ENCODE peak calls at places on chromosomes 16 and 17, in ten cellular contexts. D is CD8-positive, alpha-beta T cell; O is adipocyte; I is body of pancreas; C is upper lobe of right lung; R is naive thymus-derived CD4-positive, alpha-beta T cell; E is colonic mucosa; L is thyroid gland; G is spleen; W is GM23338. U is an unnamed sample. For H3K4me1, the result is how much of the 10 kb centered on the place peaks cover.

GRCh38 chr17:2901582-2901981 is 105.3 kb downstream of the RAP1GAP2 start:
- DNase-seq in D (no peak), O (no peak), I (peak), C (no peak), R (no peak), E (no peak), L (no peak), G (no peak), W (no peak), U (no peak)

GRCh38 chr16:67296422-67296821 is 17.1 kb downstream of the PLEKHG4 start:
- DNase-seq in D (no peak), O (peak), I (no peak), C (no peak), R (no peak), E (no peak), L (no peak), G (peak), W (no peak), U (no peak)

GRCh38 chr16:12207939-12208338 is 231.4 kb downstream of the SNX29 start:
- DNase-seq in D (no peak), O (no peak), I (no peak), C (no peak), R (no peak), E (no peak), L (no peak), G (no peak), W (peak), U (no peak)

GRCh38 chr16:71474864-71475263 is 12.8 kb upstream of the ZNF23 start:
- DNase-seq in D (no peak), O (peak), I (no peak), C (no peak), R (no peak), E (no peak), L (no peak), G (no peak), W (no peak), U (no peak)

GRCh38 chr16:12661656-12662172 is 142.0 kb downstream of the CPPED1 start:
- DNase-seq in D (no peak), O (peak), I (no peak), C (no peak), R (no peak), E (peak), L (peak), G (no peak), W (peak), U (no peak)

GRCh38 chr17:61405686-61406542 is 6.3 kb downstream of the TBX2 start:
- DNase-seq in D (no peak), O (peak), I (no peak), C (peak), R (no peak), E (no peak), L (no peak), G (no peak), W (peak), U (no peak)

GRCh38 chr17:51516924-51517323 is 256.6 kb downstream of the UTP18 start:
- DNase-seq in D (no peak), O (no peak), I (no peak), C (no peak), R (no peak), E (no peak), L (no peak), G (no peak), W (no peak), U (no peak)

GRCh38 chr16:70156207-70156978 is 17.2 kb upstream of the CLEC18C start:
- DNase-seq in D (peak), O (no peak), I (no peak), C (no peak), R (no peak), E (no peak), L (no peak), G (peak), W (no peak), U (no peak)

GRCh38 chr16:29849505-29849904 is 13.5 kb downstream of the CDIPT start:
- DNase-seq in D (no peak), O (no peak), I (no peak), C (no peak), R (no peak), E (no peak), L (peak), G (no peak), W (peak), U (no peak)

GRCh38 chr16:83305092-83305491 is 502.7 kb upstream of the HSBP1 start:
- DNase-seq in D (no peak), O (peak), I (no peak), C (no peak), R (no peak), E (no peak), L (no peak), G (no peak), W (no peak), U (no peak)

GRCh38 chr17:44004761-44005526 is 522 bp downstream of the NAGS start:
- DNase-seq in D (no peak), O (no peak), I (no peak), C (peak), R (no peak), E (peak), L (peak), G (peak), W (peak), U (peak)

GRCh38 chr17:31550389-31551056 is 159.0 kb downstream of the RAB11FIP4 start:
- DNase-seq in D (no peak), O (no peak), I (no peak), C (no peak), R (no peak), E (peak), L (peak), G (no peak), W (no peak), U (no peak)

GRCh38 chr17:64386412-64387144 is 4.1 kb downstream of the PECAM1 start:
- DNase-seq in D (no peak), O (no peak), I (no peak), C (peak), R (no peak), E (no peak), L (no peak), G (peak), W (no peak), U (no peak)

GRCh38 chr17:18235743-18236256 is 10.4 kb downstream of the LLGL1 start:
- DNase-seq in D (no peak), O (peak), I (no peak), C (no peak), R (no peak), E (no peak), L (no peak), G (no peak), W (no peak), U (peak)

GRCh38 chr17:42275527-42276358 is 448 bp downstream of the STAT5B start:
- DNase-seq in D (peak), O (peak), I (no peak), C (no peak), R (peak), E (peak), L (peak), G (peak), W (peak), U (peak)

GRCh38 chr16:4894276-4895150 is 42.4 kb downstream of the PPL start:
- DNase-seq in D (no peak), O (no peak), I (no peak), C (no peak), R (no peak), E (no peak), L (no peak), G (no peak), W (peak), U (no peak)

DNA sequence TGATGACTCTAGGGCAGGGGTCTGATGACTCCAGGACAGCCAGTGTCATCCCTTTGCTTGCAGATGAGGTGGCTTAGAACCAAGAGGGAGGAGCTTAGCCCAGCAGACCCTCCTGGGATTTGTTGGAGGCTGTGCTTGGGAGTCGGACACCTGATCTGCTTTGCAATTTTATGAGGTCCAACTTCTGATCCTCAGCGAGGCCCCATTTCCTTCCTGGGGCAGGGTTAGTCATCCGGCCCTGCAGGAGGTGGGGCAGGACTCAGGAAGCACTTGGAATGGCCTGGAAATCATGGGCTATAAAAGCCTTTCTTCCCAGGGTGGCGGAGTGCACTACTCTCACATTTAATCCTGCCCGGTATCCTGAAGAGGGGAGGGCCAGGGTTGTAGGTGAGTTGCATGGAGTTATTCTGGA is 168.5 kb downstream of the MSI2 start:
- DNase-seq in D (no peak), O (no peak), I (no peak), C (peak), R (no peak), E (peak), L (no peak), G (peak), W (no peak), U (no peak)
- H3K4me1 ChIP-seq in D (under half), O (under half), I (under half), C (under half), R (under half), E (under half), L (under half), G (under half), W (under half), U (under half)

DNA sequence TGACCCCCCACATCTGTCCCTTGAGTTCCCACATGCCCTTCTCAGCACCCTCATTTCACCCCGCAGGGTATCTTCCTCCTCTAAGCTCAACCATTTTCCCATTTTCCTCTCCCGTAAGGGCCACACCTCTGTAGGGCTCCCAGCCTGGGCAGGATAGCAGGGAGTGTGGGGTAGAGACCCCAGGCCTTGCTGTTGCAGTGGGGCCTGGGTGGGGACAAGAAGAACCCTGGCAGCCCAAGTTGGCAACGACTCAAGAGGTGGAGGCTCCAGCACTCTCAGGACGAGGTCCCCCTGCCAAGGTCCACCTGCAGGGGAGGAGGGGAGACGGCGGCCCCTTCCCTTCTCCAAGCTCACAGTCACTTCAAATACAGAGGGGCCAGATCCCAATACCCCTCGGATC is 2.0 kb upstream of the TMEM92 start:
- DNase-seq in D (no peak), O (no peak), I (no peak), C (peak), R (no peak), E (no peak), L (no peak), G (peak), W (no peak), U (no peak)
- H3K4me1 ChIP-seq in D (under half), O (half or more), I (under half), C (under half), R (under half), E (under half), L (under half), G (under half), W (half or more), U (under half)

GRCh38 chr16:80794071-80794470 is 10.3 kb downstream of the CDYL2 start:
- DNase-seq in D (no peak), O (no peak), I (no peak), C (no peak), R (no peak), E (no peak), L (no peak), G (no peak), W (no peak), U (no peak)
- H3K4me1 ChIP-seq in D (under half), O (under half), I (under half), C (under half), R (under half), E (under half), L (under half), G (under half), W (under half), U (under half)

GRCh38 chr17:57484081-57484666 is 227.9 kb downstream of the MSI2 start:
- DNase-seq in D (no peak), O (peak), I (no peak), C (no peak), R (no peak), E (no peak), L (no peak), G (no peak), W (no peak), U (no peak)

GRCh38 chr17:57481901-57482300 is 225.6 kb downstream of the MSI2 start:
- DNase-seq in D (no peak), O (peak), I (no peak), C (no peak), R (no peak), E (no peak), L (no peak), G (no peak), W (no peak), U (no peak)

GRCh38 chr17:57480438-57481196 is 224.3 kb downstream of the MSI2 start:
- DNase-seq in D (no peak), O (peak), I (no peak), C (no peak), R (no peak), E (no peak), L (peak), G (no peak), W (no peak), U (no peak)

GRCh38 chr17:57484826-57485565 is 228.7 kb downstream of the MSI2 start:
- DNase-seq in D (no peak), O (no peak), I (no peak), C (no peak), R (no peak), E (no peak), L (peak), G (no peak), W (no peak), U (no peak)

DNA sequence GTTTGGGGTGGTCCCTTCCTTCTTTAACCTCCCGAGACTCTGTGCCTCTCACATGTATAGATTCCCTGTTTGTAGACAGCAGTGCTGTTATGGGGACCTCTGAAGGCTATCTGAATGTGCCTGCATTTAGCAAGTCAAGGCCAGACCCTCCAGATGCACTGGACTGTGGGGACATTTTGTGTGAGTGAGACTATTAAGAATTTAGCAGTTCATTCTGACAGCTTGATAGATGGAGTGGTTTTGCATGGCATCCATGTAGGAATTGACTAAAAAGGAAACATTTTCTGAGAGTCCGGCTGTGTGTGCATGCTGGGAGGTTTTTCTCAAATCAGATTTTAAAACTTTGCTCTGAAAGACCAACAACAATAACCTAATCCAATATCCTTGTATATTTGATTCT is 226.3 kb downstream of the MSI2 start:
- DNase-seq in D (no peak), O (no peak), I (no peak), C (no peak), R (no peak), E (no peak), L (no peak), G (no peak), W (no peak), U (no peak)
- H3K4me1 ChIP-seq in D (under half), O (under half), I (under half), C (under half), R (under half), E (under half), L (half or more), G (half or more), W (under half), U (under half)

GRCh38 chr17:81045590-81046095 is 10.7 kb downstream of the BAIAP2 start:
- DNase-seq in D (no peak), O (no peak), I (no peak), C (no peak), R (no peak), E (no peak), L (no peak), G (no peak), W (no peak), U (peak)
- H3K4me1 ChIP-seq in D (under half), O (under half), I (under half), C (half or more), R (under half), E (under half), L (half or more), G (half or more), W (under half), U (half or more)

GRCh38 chr17:78131172-78132085 is 858 bp downstream of the TMC8 start:
- DNase-seq in D (peak), O (no peak), I (no peak), C (peak), R (no peak), E (no peak), L (no peak), G (peak), W (no peak), U (peak)
- H3K4me1 ChIP-seq in D (half or more), O (under half), I (under half), C (under half), R (half or more), E (under half), L (half or more), G (half or more), W (under half), U (half or more)

DNA sequence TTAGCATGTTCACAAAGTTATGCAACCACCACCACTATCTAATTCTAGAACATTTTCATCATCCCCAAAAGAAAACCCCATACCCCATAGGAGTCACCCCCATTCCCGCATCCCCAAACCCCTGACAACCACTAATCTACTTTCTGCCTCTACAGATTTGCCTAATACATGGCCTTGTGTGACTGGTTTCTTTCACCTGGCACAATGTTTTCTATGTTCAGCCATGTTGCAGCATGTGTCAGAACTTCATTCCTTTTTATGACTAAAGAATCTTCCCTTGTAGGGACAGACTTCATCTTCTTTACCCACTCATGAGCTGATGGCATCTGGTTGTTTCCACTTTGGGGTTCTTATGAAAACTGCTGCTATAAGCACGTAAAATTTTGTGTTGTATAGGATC is 34.6 kb downstream of the CYTH1 start:
- DNase-seq in D (no peak), O (no peak), I (no peak), C (no peak), R (no peak), E (no peak), L (no peak), G (no peak), W (no peak), U (no peak)
- H3K4me1 ChIP-seq in D (half or more), O (under half), I (half or more), C (half or more), R (half or more), E (under half), L (half or more), G (half or more), W (under half), U (half or more)

GRCh38 chr17:59365383-59365981 is 34.0 kb downstream of the YPEL2 start:
- DNase-seq in D (peak), O (no peak), I (no peak), C (no peak), R (peak), E (no peak), L (peak), G (no peak), W (no peak), U (no peak)
- H3K4me1 ChIP-seq in D (half or more), O (half or more), I (half or more), C (half or more), R (half or more), E (under half), L (half or more), G (half or more), W (under half), U (half or more)

U was measured in upper lobe of left lung.